ENCODE peak calls at places on chromosome 9, in nine cellular contexts. Y is astrocyte of the spinal cord; B is fibroblast of lung; S is foreskin fibroblast; L is A549; G is cardiac fibroblast; Z is hepatocyte; D is CD4-positive, alpha-beta T cell; C is Calu3. W is an unnamed sample.

GRCh38 chr9:38046669-38047300 is 22.2 kb downstream of the SHB start:
- DNase-seq in L (peak; percentile 63), D (no peak), Z (peak; percentile 46), C (peak; percentile 32), S (no peak), G (peak; percentile 68), Y (peak; percentile 57), B (peak; percentile 89), W (no peak)

GRCh38 chr9:134691695-134692572 is 50.3 kb downstream of the COL5A1 start:
- DNase-seq in G (no peak), C (no peak), L (no peak), D (no peak), Y (no peak), S (no peak), Z (no peak), B (no peak), W (no peak)

GRCh38 chr9:81776390-81776789 is 87.0 kb upstream of the TLE1 start:
- DNase-seq in S (peak; percentile 27), C (no peak), D (no peak), L (no peak), G (no peak), B (no peak), Z (no peak), Y (no peak), W (no peak)

GRCh38 chr9:72158680-72159079 is 9.4 kb downstream of the GDA start:
- DNase-seq in Y (no peak), D (no peak), S (no peak), C (no peak), G (no peak), B (no peak), Z (no peak), L (no peak), W (no peak)

GRCh38 chr9:134551657-134552348 is 89.8 kb upstream of the COL5A1 start:
- DNase-seq in D (no peak), B (peak; percentile 98), C (peak; percentile 52), Z (peak; percentile 66), L (peak; percentile 48), S (peak; percentile 84), Y (peak; percentile 97), G (peak; percentile 78), W (no peak)

GRCh38 chr9:110399983-110400382 is 62.3 kb upstream of the TXNDC8 start:
- DNase-seq in L (no peak), C (no peak), D (no peak), S (no peak), Z (no peak), Y (peak; percentile 1), B (peak; percentile 27), G (no peak), W (no peak)

GRCh38 chr9:137381501-137382443 is 41.2 kb downstream of the EXD3 start:
- DNase-seq in L (no peak), C (no peak), G (no peak), D (no peak), B (no peak), Z (no peak), Y (no peak), S (no peak), W (no peak)

GRCh38 chr9:38043931-38044623 is 24.9 kb downstream of the SHB start:
- DNase-seq in S (no peak), L (no peak), Y (no peak), B (no peak), Z (no peak), G (no peak), D (no peak), C (no peak), W (no peak)

GRCh38 chr9:12774861-12775367 is at the start of gene LURAP1L:
- DNase-seq in S (peak; percentile 90), G (peak; percentile 83), L (peak; percentile 86), D (no peak), Y (peak; percentile 78), Z (peak; percentile 83), B (peak; percentile 76), C (peak; percentile 50), W (no peak)

GRCh38 chr9:89274838-89275237 is 36.2 kb upstream of the CKS2 start:
- DNase-seq in L (no peak), B (peak; percentile 97), G (peak; percentile 77), C (no peak), S (peak; percentile 90), Y (peak; percentile 71), Z (no peak), D (no peak), W (no peak)

GRCh38 chr9:76223749-76224340 is 170.4 kb downstream of the RFK start:
- DNase-seq in L (no peak), Z (no peak), D (no peak), C (no peak), Y (no peak), B (peak; percentile 17), S (peak; percentile 33), G (peak; percentile 8), W (no peak)

GRCh38 chr9:88583901-88584596 is 49.1 kb downstream of the NXNL2 start:
- DNase-seq in Z (no peak), S (peak; percentile 87), G (peak; percentile 72), L (no peak), Y (peak; percentile 57), D (no peak), B (peak; percentile 91), C (no peak), W (no peak)

GRCh38 chr9:121778252-121779225 is 127.1 kb downstream of the DAB2IP start:
- DNase-seq in S (peak; percentile 24), Z (no peak), L (no peak), Y (peak; percentile 16), C (no peak), B (peak; percentile 33), G (peak; percentile 10), D (no peak), W (no peak)

GRCh38 chr9:83681490-83681889 is 26.3 kb downstream of the UBQLN1 start:
- DNase-seq in Y (no peak), B (peak; percentile 29), S (no peak), G (no peak), Z (no peak), L (no peak), D (no peak), C (no peak), W (no peak)

DNA sequence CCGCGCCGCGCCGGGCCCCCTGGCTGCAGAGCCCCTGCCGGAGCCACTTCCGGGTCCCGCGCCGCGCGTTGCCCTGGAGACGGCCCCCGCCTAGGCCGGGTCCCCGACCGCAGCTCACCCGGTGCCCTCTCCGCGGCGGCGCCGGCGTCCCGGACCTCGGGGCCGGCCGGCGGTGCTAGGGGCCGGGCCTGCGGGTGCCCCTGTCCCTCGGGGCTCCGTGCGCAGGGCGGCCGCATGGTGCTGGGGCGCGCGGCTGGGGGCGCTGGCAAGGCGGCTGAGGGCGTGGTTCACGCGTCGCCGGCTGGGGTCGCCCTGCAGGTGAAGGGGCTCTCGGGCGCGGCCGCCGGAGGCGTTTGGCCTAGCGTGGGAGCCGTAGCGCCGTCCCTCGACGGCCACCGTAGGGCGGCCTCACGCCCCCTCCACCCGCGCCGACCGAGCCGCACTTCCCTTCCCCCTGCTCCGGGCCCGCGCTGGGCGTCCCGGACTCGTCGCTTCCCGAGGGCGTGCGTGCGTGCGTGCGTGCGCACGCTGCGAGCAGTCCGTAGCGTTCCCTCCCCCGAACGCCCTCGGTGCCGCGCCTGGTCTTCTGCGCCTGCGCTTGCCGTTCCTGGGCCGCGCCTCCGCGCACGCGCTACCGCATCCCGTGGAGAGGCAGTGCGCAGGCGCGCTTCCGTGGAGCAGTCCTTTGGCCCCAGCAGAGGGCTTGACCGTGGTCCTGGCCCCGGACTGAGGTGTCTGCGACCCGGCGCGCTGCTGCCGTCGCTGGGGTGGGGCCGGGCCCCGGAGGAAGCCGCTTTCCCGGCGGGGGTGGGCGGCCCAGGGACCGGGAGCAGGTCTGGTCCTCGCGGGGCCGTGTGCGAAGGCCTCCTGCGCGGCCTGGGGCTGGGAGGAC is at the start of gene TMEM250:
- DNase-seq in L (peak; percentile 98), Y (peak; percentile 97), G (peak; percentile 98), B (peak; percentile 93), D (peak; percentile 96), Z (peak; percentile 99), S (peak; percentile 100), C (peak; percentile 93), W (peak; percentile 96)
- TF ChIP-seq CTCF in L (no peak), Y (no peak), G (no peak), B (no peak), D (no peak), Z (no peak), S (no peak), C (no peak), W (no peak)

GRCh38 chr9:127450831-127451680 is at the start of the genes LRSAM1 and RPL12:
- DNase-seq in G (peak; percentile 97), L (peak; percentile 97), D (peak; percentile 100), B (peak; percentile 86), S (peak; percentile 97), Z (peak; percentile 98), C (peak; percentile 92), Y (peak; percentile 93), W (peak; percentile 99)
- TF ChIP-seq CTCF in G (no peak), L (no peak), D (no peak), B (peak; percentile 2), S (no peak), Z (peak; percentile 2), C (no peak), Y (no peak), W (no peak)

DNA sequence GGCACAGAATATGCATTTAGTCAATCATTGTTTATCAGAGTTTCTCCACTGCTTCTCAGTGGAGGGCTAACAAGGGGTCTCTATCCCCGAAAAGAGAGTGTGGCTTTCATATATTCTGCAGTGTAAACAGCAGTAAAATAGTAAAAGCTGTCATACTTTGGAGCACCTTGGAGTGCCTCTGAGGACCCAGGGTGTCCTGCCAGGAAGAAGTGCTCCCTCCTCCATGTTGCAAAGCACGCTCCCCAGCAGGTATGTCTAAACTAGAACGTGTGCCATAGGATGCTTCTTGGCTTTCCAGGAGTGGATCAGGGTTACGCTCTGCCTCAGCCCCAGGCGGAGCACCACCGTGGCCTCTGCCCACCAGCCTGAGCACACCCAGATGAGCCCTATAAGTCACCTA is 8.5 kb upstream of the TJP2 start:
- DNase-seq in D (no peak), L (no peak), Z (no peak), Y (no peak), G (no peak), S (no peak), C (no peak), B (no peak), W (no peak)
- TF ChIP-seq CTCF in D (no peak), L (no peak), Z (no peak), Y (no peak), G (no peak), S (no peak), C (no peak), B (no peak), W (no peak)

GRCh38 chr9:4667681-4668080 is 1.4 kb upstream of the SPATA6L start:
- DNase-seq in D (no peak), C (no peak), S (no peak), Z (no peak), G (no peak), L (no peak), Y (no peak), B (no peak), W (no peak)

GRCh38 chr9:4665357-4665756 is 923 bp downstream of the SPATA6L start:
- DNase-seq in C (no peak), Y (no peak), G (peak; percentile 76), D (no peak), S (peak; percentile 64), Z (no peak), L (peak; percentile 37), B (peak; percentile 46), W (no peak)

GRCh38 chr9:4668604-4669003 is 2.3 kb upstream of the SPATA6L start:
- DNase-seq in B (no peak), Z (no peak), D (no peak), Y (no peak), S (no peak), L (no peak), G (no peak), C (no peak), W (no peak)

GRCh38 chr9:4663956-4664355 is 1.9 kb downstream of the PLPP6 start:
- DNase-seq in Z (no peak), S (no peak), G (no peak), C (no peak), B (no peak), D (no peak), Y (no peak), L (no peak), W (no peak)

GRCh38 chr9:4666042-4666699 is at the start of gene SPATA6L:
- DNase-seq in D (peak; percentile 53), C (peak; percentile 48), Z (peak; percentile 83), S (peak; percentile 86), B (peak; percentile 63), L (peak; percentile 63), G (peak; percentile 67), Y (peak; percentile 43), W (peak; percentile 22)
- TF ChIP-seq CTCF in D (no peak), C (no peak), Z (peak; percentile 24), S (peak; percentile 17), B (peak; percentile 19), L (peak; percentile 15), G (no peak), Y (peak; percentile 10), W (no peak)